ENCODE peak calls at places on chromosomes 13 and 19, in six cellular contexts. T is WTC11, K is neuronal stem cell, C is AG10803, E is heart right ventricle, J is iris pigment epithelial cell. M is an unnamed sample.

GRCh38 chr19:39497850-39498261 is 891 bp upstream of the DLL3 start:
- DNase-seq in T (peak), K (peak), C (no peak), E (no peak), J (peak), M (no peak)

GRCh38 chr13:106036870-106037269 is 498.6 kb downstream of the EFNB2 start:
- DNase-seq in T (peak), K (no peak), C (no peak), E (no peak), J (no peak), M (no peak)

GRCh38 chr19:44752123-44752815 is 3.8 kb downstream of the BCL3 start:
- DNase-seq in T (no peak), K (no peak), C (no peak), E (no peak), J (no peak), M (no peak)

GRCh38 chr13:32824671-32825070 is 191.6 kb upstream of the KL start:
- DNase-seq in T (no peak), K (peak), C (peak), E (no peak), J (peak), M (peak)

GRCh38 chr19:3423183-3423829 is 56.9 kb downstream of the NFIC start:
- DNase-seq in T (no peak), K (no peak), C (no peak), E (peak), J (no peak), M (peak)

GRCh38 chr19:3679581-3679980 is 20.7 kb downstream of the PIP5K1C start:
- DNase-seq in T (no peak), K (no peak), C (no peak), E (no peak), J (no peak), M (no peak)

GRCh38 chr13:44903596-44903995 is 85.7 kb downstream of the NUFIP1 start:
- DNase-seq in T (no peak), K (no peak), C (peak), E (peak), J (peak), M (peak)

GRCh38 chr19:3275068-3275582 is 50.7 kb downstream of the CELF5 start:
- DNase-seq in T (peak), K (peak), C (no peak), E (no peak), J (no peak), M (peak)

GRCh38 chr13:71148391-71148790 is 718.6 kb downstream of the DACH1 start:
- DNase-seq in T (no peak), K (peak), C (no peak), E (no peak), J (no peak), M (no peak)

GRCh38 chr19:16588089-16588823 is 16.0 kb upstream of the SLC35E1 start:
- DNase-seq in T (no peak), K (no peak), C (no peak), E (no peak), J (no peak), M (no peak)

GRCh38 chr13:84999252-84999651 is 800.0 kb downstream of the SLITRK6 start:
- DNase-seq in T (no peak), K (no peak), C (no peak), E (no peak), J (no peak), M (no peak)

GRCh38 chr13:99812611-99813010 is 159.0 kb downstream of the ZIC5 start:
- DNase-seq in T (no peak), K (no peak), C (peak), E (no peak), J (peak), M (peak)

GRCh38 chr19:10888421-10888866 is 17.1 kb downstream of the CARM1 start:
- DNase-seq in T (peak), K (no peak), C (no peak), E (no peak), J (no peak), M (no peak)

GRCh38 chr19:739998-740715 is 10.8 kb upstream of the MISP start:
- DNase-seq in T (no peak), K (no peak), C (no peak), E (no peak), J (no peak), M (no peak)

GRCh38 chr13:73300718-73301425 is 242.1 kb downstream of the KLF5 start:
- DNase-seq in T (no peak), K (no peak), C (no peak), E (no peak), J (no peak), M (no peak)

GRCh38 chr13:68174905-68175304 is 944.8 kb upstream of the PCDH9 start:
- DNase-seq in T (no peak), K (no peak), C (no peak), E (no peak), J (no peak), M (no peak)

GRCh38 chr13:90105276-90105675 is 1242.2 kb upstream of the MIR17HG start:
- DNase-seq in T (no peak), K (no peak), C (peak), E (no peak), J (peak), M (no peak)

GRCh38 chr13:48653074-48654054 is at the start of gene CYSLTR2:
- DNase-seq in T (no peak), K (no peak), C (peak), E (peak), J (peak), M (peak)

GRCh38 chr13:44842158-44842557 is 147.1 kb downstream of the NUFIP1 start:
- DNase-seq in T (no peak), K (no peak), C (peak), E (no peak), J (peak), M (no peak)

GRCh38 chr13:44140146-44140545 is 233.5 kb upstream of the SERP2 start:
- DNase-seq in T (peak), K (no peak), C (no peak), E (no peak), J (no peak), M (no peak)

GRCh38 chr13:112839347-112840105 is 129.5 kb upstream of the MCF2L start:
- DNase-seq in T (no peak), K (no peak), C (peak), E (no peak), J (peak), M (peak)

GRCh38 chr19:33957804-33958203 is 161.1 kb downstream of the KCTD15 start:
- DNase-seq in T (no peak), K (no peak), C (no peak), E (no peak), J (no peak), M (no peak)

GRCh38 chr13:75417647-75418046 is 64.3 kb downstream of the TBC1D4 start:
- DNase-seq in T (no peak), K (no peak), C (no peak), E (no peak), J (no peak), M (no peak)

GRCh38 chr13:22187329-22187728 is 516.5 kb downstream of the FGF9 start:
- DNase-seq in T (no peak), K (no peak), C (peak), E (no peak), J (no peak), M (no peak)

GRCh38 chr13:32850311-32851052 is 165.7 kb upstream of the KL start:
- DNase-seq in T (no peak), K (no peak), C (peak), E (no peak), J (no peak), M (no peak)

GRCh38 chr13:91381371-91381770 is 17.1 kb upstream of the GPC5 start:
- DNase-seq in T (no peak), K (no peak), C (peak), E (no peak), J (peak), M (peak)

GRCh38 chr13:83877901-83878300 is 4.4 kb downstream of the SLITRK1 start:
- DNase-seq in T (no peak), K (no peak), C (no peak), E (no peak), J (no peak), M (no peak)

GRCh38 chr13:76741624-76742023 is 144.6 kb downstream of the KCTD12 start:
- DNase-seq in T (no peak), K (no peak), C (no peak), E (no peak), J (peak), M (no peak)

GRCh38 chr19:13726323-13726722 is 38.0 kb upstream of the MRI1 start:
- DNase-seq in T (no peak), K (no peak), C (no peak), E (no peak), J (no peak), M (no peak)